ENCODE peak calls at places on chromosome 12, in four cellular contexts. D is NCI-H2081, U is SJSA1, R is GM20000. V is an unnamed sample.

GRCh38 chr12:49389092-49389703 is 21.9 kb downstream of the SPATS2 start:
- DNase-seq in R (no peak), U (no peak), D (no peak), V (no peak)

GRCh38 chr12:6936642-6937480 is 6.8 kb upstream of the RNU7-1 start:
- DNase-seq in R (peak), U (no peak), D (peak), V (no peak)

GRCh38 chr12:12502813-12503146 is 59.9 kb downstream of the DUSP16 start:
- DNase-seq in R (no peak), D (no peak), U (no peak), V (no peak)

GRCh38 chr12:50050410-50051280 is 6.8 kb upstream of the ASIC1 start:
- DNase-seq in D (no peak), R (no peak), U (no peak), V (peak)

GRCh38 chr12:67792185-67792584 is 143.6 kb downstream of the DYRK2 start:
- DNase-seq in U (no peak), R (no peak), D (no peak), V (no peak)

GRCh38 chr12:80412343-80412953 is 31.6 kb upstream of the PTPRQ start:
- DNase-seq in D (peak), U (peak), R (peak), V (peak)

GRCh38 chr12:51362307-51362706 is 15.8 kb upstream of the CELA1 start:
- DNase-seq in D (no peak), R (no peak), U (no peak), V (no peak)

GRCh38 chr12:104669057-104669770 is 212.5 kb downstream of the CHST11 start:
- DNase-seq in R (no peak), U (no peak), D (no peak), V (no peak)

GRCh38 chr12:3101309-3102022 is 24.3 kb downstream of the TSPAN9 start:
- DNase-seq in R (no peak), U (no peak), D (no peak), V (no peak)

GRCh38 chr12:81692008-81692407 is 67.1 kb downstream of the PPFIA2 start:
- DNase-seq in R (no peak), D (no peak), U (no peak), V (no peak)

GRCh38 chr12:54439521-54440255 is 20.6 kb upstream of the ITGA5 start:
- DNase-seq in U (peak), R (peak), D (no peak), V (peak)

GRCh38 chr12:69994593-69995222 is 169.7 kb downstream of the MYRFL start:
- DNase-seq in D (no peak), U (no peak), R (no peak), V (no peak)

GRCh38 chr12:96335270-96335669 is 65.0 kb downstream of the CDK17 start:
- DNase-seq in D (no peak), U (no peak), R (no peak), V (no peak)

GRCh38 chr12:132427177-132427725 is 62.7 kb upstream of the FBRSL1 start:
- DNase-seq in R (no peak), D (no peak), U (no peak), V (no peak)

V was measured in K562.